ENCODE peak calls at places on chromosomes 4 and X, in nine cellular contexts. P, G, T, V, I, X, O, E and Z are unnamed samples.

GRCh38 chrX:39167791-39168190 is 366.5 kb downstream of the MID1IP1 start:
- DNase-seq in P (no peak), O (no peak), V (no peak), E (no peak), X (no peak), G (no peak), I (no peak), T (no peak), Z (no peak)

GRCh38 chr4:77158487-77158861 is 1.5 kb downstream of the CCNG2 start:
- DNase-seq in O (no peak), V (no peak), T (peak), I (no peak), E (no peak), G (no peak), X (no peak), P (no peak), Z (no peak)

GRCh38 chr4:54571762-54572542 is 85.8 kb upstream of the KIT start:
- DNase-seq in X (no peak), V (no peak), T (no peak), O (no peak), E (no peak), I (no peak), P (no peak), G (no peak), Z (no peak)

GRCh38 chr4:186297013-186297645 is 31.1 kb downstream of the F11 start:
- DNase-seq in E (peak), P (no peak), O (peak), I (peak), T (no peak), X (peak), V (peak), G (peak), Z (peak)

GRCh38 chr4:19134685-19135084 is 1113.1 kb upstream of the LCORL start:
- DNase-seq in O (no peak), P (no peak), T (no peak), I (no peak), V (no peak), G (no peak), E (no peak), X (no peak), Z (no peak)

GRCh38 chrX:2677764-2678163 is 13.3 kb upstream of the CD99 start:
- DNase-seq in I (no peak), P (no peak), T (no peak), X (no peak), O (no peak), G (no peak), V (no peak), E (peak), Z (peak)

GRCh38 chrX:49271341-49271740 is 1.7 kb downstream of the PPP1R3F start:
- DNase-seq in O (no peak), I (no peak), E (no peak), X (no peak), G (no peak), V (no peak), T (no peak), P (no peak), Z (no peak)

GRCh38 chr4:159677521-159677920 is 574.6 kb downstream of the RAPGEF2 start:
- DNase-seq in O (no peak), P (no peak), G (no peak), V (no peak), I (no peak), T (no peak), X (no peak), E (no peak), Z (no peak)

GRCh38 chr4:75844151-75844662 is 58.0 kb downstream of the PPEF2 start:
- DNase-seq in G (no peak), T (no peak), V (no peak), I (no peak), E (no peak), O (no peak), X (no peak), P (no peak), Z (peak)

GRCh38 chrX:2967998-2968909 is 38.1 kb upstream of the ARSH start:
- DNase-seq in E (no peak), T (no peak), G (no peak), V (no peak), X (no peak), I (peak), P (no peak), O (no peak), Z (peak)

GRCh38 chrX:103275947-103276567 is 493 bp downstream of the TCEAL5 start:
- DNase-seq in P (no peak), O (no peak), T (no peak), G (no peak), I (no peak), E (no peak), X (no peak), V (no peak), Z (no peak)

GRCh38 chrX:65451663-65452062 is 82.9 kb downstream of the LAS1L start:
- DNase-seq in P (no peak), T (no peak), O (peak), V (peak), E (peak), I (no peak), X (peak), G (no peak), Z (no peak)

GRCh38 chrX:3963980-3964379 is 250.5 kb upstream of the PRKX start:
- DNase-seq in G (no peak), T (no peak), V (no peak), E (no peak), O (no peak), P (no peak), X (no peak), I (no peak), Z (no peak)

GRCh38 chr4:139440971-139441370 is 12.9 kb upstream of the RAB33B start:
- DNase-seq in E (no peak), O (no peak), G (no peak), I (no peak), X (peak), P (no peak), V (no peak), T (no peak), Z (no peak)

GRCh38 chr4:82839624-82840023 is 41.0 kb upstream of the SCD5 start:
- DNase-seq in O (no peak), P (no peak), I (no peak), T (no peak), E (no peak), X (no peak), G (no peak), V (no peak), Z (no peak)